ENCODE peak calls at places on chromosomes 4 and X, in ten cellular contexts. One of them, this sample, is unnamed.

GRCh38 chrX:68375803-68376202 is 57.5 kb downstream of the OPHN1 start:
- DNase-seq in A673: no peak
- DNase-seq in esophagus muscularis mucosa: no peak
- DNase-seq in CD4-positive, CD25-positive, alpha-beta regulatory T cell: no peak
- DNase-seq in tibial artery: no peak
- DNase-seq in WERI-Rb-1: no peak
- DNase-seq in pancreas: no peak
- DNase-seq in endodermal cell: no peak
- DNase-seq in left lung: no peak
- DNase-seq in tibial nerve: no peak
- DNase-seq in this sample: no peak

GRCh38 chr4:48254381-48255072 is 15.1 kb downstream of the TEC start:
- DNase-seq in WERI-Rb-1: no peak
- DNase-seq in pancreas: no peak
- DNase-seq in left lung: peak; percentile 63
- DNase-seq in esophagus muscularis mucosa: no peak
- DNase-seq in tibial nerve: no peak
- DNase-seq in tibial artery: no peak
- DNase-seq in CD4-positive, CD25-positive, alpha-beta regulatory T cell: no peak
- DNase-seq in endodermal cell: no peak
- DNase-seq in A673: peak; percentile 45
- DNase-seq in this sample: no peak

GRCh38 chrX:72351606-72352338 is 46.1 kb upstream of the CITED1 start:
- DNase-seq in WERI-Rb-1: no peak
- DNase-seq in left lung: no peak
- DNase-seq in CD4-positive, CD25-positive, alpha-beta regulatory T cell: no peak
- DNase-seq in pancreas: no peak
- DNase-seq in tibial nerve: no peak
- DNase-seq in esophagus muscularis mucosa: no peak
- DNase-seq in tibial artery: no peak
- DNase-seq in endodermal cell: no peak
- DNase-seq in A673: no peak
- DNase-seq in this sample: no peak

GRCh38 chr4:164481306-164482091 is 272.4 kb upstream of the SMIM31 start:
- DNase-seq in A673: peak; percentile 94
- DNase-seq in pancreas: no peak
- DNase-seq in left lung: no peak
- DNase-seq in tibial nerve: no peak
- DNase-seq in CD4-positive, CD25-positive, alpha-beta regulatory T cell: no peak
- DNase-seq in endodermal cell: no peak
- DNase-seq in WERI-Rb-1: no peak
- DNase-seq in tibial artery: no peak
- DNase-seq in esophagus muscularis mucosa: no peak
- DNase-seq in this sample: no peak

GRCh38 chr4:73917081-73917501 is 47.9 kb downstream of the CXCL1 start:
- DNase-seq in left lung: no peak
- DNase-seq in A673: peak; percentile 22
- DNase-seq in tibial artery: no peak
- DNase-seq in tibial nerve: no peak
- DNase-seq in pancreas: no peak
- DNase-seq in esophagus muscularis mucosa: no peak
- DNase-seq in WERI-Rb-1: no peak
- DNase-seq in endodermal cell: no peak
- DNase-seq in CD4-positive, CD25-positive, alpha-beta regulatory T cell: no peak
- DNase-seq in this sample: no peak

GRCh38 chrX:50756276-50756675 is 57.7 kb downstream of the SHROOM4 start:
- DNase-seq in endodermal cell: no peak
- DNase-seq in WERI-Rb-1: no peak
- DNase-seq in CD4-positive, CD25-positive, alpha-beta regulatory T cell: no peak
- DNase-seq in A673: no peak
- DNase-seq in tibial nerve: no peak
- DNase-seq in tibial artery: no peak
- DNase-seq in left lung: no peak
- DNase-seq in pancreas: no peak
- DNase-seq in esophagus muscularis mucosa: no peak
- DNase-seq in this sample: no peak

GRCh38 chr4:108172231-108172779 is 3.6 kb upstream of the LEF1 start:
- DNase-seq in tibial nerve: no peak
- DNase-seq in A673: no peak
- DNase-seq in WERI-Rb-1: peak; percentile 67
- DNase-seq in esophagus muscularis mucosa: no peak
- DNase-seq in left lung: no peak
- DNase-seq in CD4-positive, CD25-positive, alpha-beta regulatory T cell: peak; percentile 45
- DNase-seq in tibial artery: no peak
- DNase-seq in pancreas: peak; percentile 68
- DNase-seq in endodermal cell: no peak
- DNase-seq in this sample: no peak

GRCh38 chrX:10574663-10575062 is 45.7 kb downstream of the MID1 start:
- DNase-seq in CD4-positive, CD25-positive, alpha-beta regulatory T cell: no peak
- DNase-seq in endodermal cell: no peak
- DNase-seq in tibial nerve: no peak
- DNase-seq in left lung: no peak
- DNase-seq in pancreas: no peak
- DNase-seq in A673: no peak
- DNase-seq in WERI-Rb-1: no peak
- DNase-seq in esophagus muscularis mucosa: no peak
- DNase-seq in tibial artery: no peak
- DNase-seq in this sample: no peak

GRCh38 chr4:99844048-99844447 is 27.4 kb downstream of the DAPP1 start:
- DNase-seq in endodermal cell: no peak
- DNase-seq in left lung: no peak
- DNase-seq in tibial nerve: no peak
- DNase-seq in esophagus muscularis mucosa: no peak
- DNase-seq in A673: no peak
- DNase-seq in CD4-positive, CD25-positive, alpha-beta regulatory T cell: no peak
- DNase-seq in WERI-Rb-1: no peak
- DNase-seq in pancreas: no peak
- DNase-seq in tibial artery: no peak
- DNase-seq in this sample: no peak

GRCh38 chr4:99845179-99845578 is 28.6 kb downstream of the DAPP1 start:
- DNase-seq in A673: no peak
- DNase-seq in tibial nerve: no peak
- DNase-seq in tibial artery: no peak
- DNase-seq in endodermal cell: no peak
- DNase-seq in esophagus muscularis mucosa: no peak
- DNase-seq in WERI-Rb-1: no peak
- DNase-seq in CD4-positive, CD25-positive, alpha-beta regulatory T cell: no peak
- DNase-seq in left lung: no peak
- DNase-seq in pancreas: no peak
- DNase-seq in this sample: no peak

GRCh38 chr4:99838927-99839326 is 22.3 kb downstream of the DAPP1 start:
- DNase-seq in endodermal cell: no peak
- DNase-seq in tibial nerve: no peak
- DNase-seq in pancreas: no peak
- DNase-seq in A673: no peak
- DNase-seq in left lung: no peak
- DNase-seq in esophagus muscularis mucosa: peak; percentile 8
- DNase-seq in tibial artery: no peak
- DNase-seq in CD4-positive, CD25-positive, alpha-beta regulatory T cell: no peak
- DNase-seq in WERI-Rb-1: no peak
- DNase-seq in this sample: no peak

GRCh38 chr4:99843413-99843812 is 26.8 kb downstream of the DAPP1 start:
- DNase-seq in endodermal cell: no peak
- DNase-seq in WERI-Rb-1: no peak
- DNase-seq in left lung: no peak
- DNase-seq in tibial artery: no peak
- DNase-seq in A673: no peak
- DNase-seq in tibial nerve: no peak
- DNase-seq in CD4-positive, CD25-positive, alpha-beta regulatory T cell: no peak
- DNase-seq in pancreas: no peak
- DNase-seq in esophagus muscularis mucosa: no peak
- DNase-seq in this sample: no peak

DNA sequence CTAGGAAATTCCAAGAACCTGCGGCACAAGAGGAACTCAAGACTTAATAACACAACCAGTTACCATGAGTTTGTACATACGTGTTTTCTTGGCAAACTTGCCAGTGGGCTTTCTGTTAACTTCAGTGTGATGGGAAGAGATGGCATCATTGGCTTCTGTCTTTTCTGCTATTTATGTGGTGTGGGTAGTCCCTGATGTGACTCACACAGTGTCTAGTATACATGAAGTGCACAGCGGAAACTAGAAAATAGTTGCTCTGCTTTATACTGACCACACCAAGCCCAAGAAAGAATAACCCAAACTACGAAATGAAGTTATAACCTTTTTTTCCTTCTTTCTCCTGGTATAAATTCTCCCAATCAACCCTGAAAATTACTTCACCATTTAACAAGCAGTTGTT is 24.5 kb downstream of the DAPP1 start:
- DNase-seq in tibial artery: no peak
- DNase-seq in endodermal cell: no peak
- DNase-seq in left lung: no peak
- DNase-seq in tibial nerve: no peak
- DNase-seq in pancreas: no peak
- DNase-seq in CD4-positive, CD25-positive, alpha-beta regulatory T cell: no peak
- DNase-seq in WERI-Rb-1: no peak
- DNase-seq in A673: no peak
- DNase-seq in esophagus muscularis mucosa: peak; percentile 26
- DNase-seq in this sample: no peak
- H3K27ac ChIP-seq in tibial artery: no peak overlapping the region
- H3K27ac ChIP-seq in endodermal cell: no peak overlapping the region
- H3K27ac ChIP-seq in left lung: no peak overlapping the region
- H3K27ac ChIP-seq in tibial nerve: no peak overlapping the region
- H3K27ac ChIP-seq in pancreas: no peak overlapping the region
- H3K27ac ChIP-seq in CD4-positive, CD25-positive, alpha-beta regulatory T cell: no peak overlapping the region
- H3K27ac ChIP-seq in WERI-Rb-1: no peak overlapping the region
- H3K27ac ChIP-seq in A673: no peak overlapping the region
- H3K27ac ChIP-seq in esophagus muscularis mucosa: no peak overlapping the region
- H3K27ac ChIP-seq in this sample: no peak overlapping the region

GRCh38 chr4:6472387-6473263 is at the start of gene PPP2R2C:
- DNase-seq in endodermal cell: peak; percentile 81
- DNase-seq in tibial artery: no peak
- DNase-seq in esophagus muscularis mucosa: peak; percentile 68
- DNase-seq in A673: no peak
- DNase-seq in pancreas: peak; percentile 66
- DNase-seq in left lung: no peak
- DNase-seq in tibial nerve: no peak
- DNase-seq in WERI-Rb-1: peak; percentile 49
- DNase-seq in CD4-positive, CD25-positive, alpha-beta regulatory T cell: no peak
- DNase-seq in this sample: no peak

GRCh38 chr4:6470502-6471302 is 1.7 kb downstream of the PPP2R2C start:
- DNase-seq in esophagus muscularis mucosa: no peak
- DNase-seq in tibial artery: no peak
- DNase-seq in CD4-positive, CD25-positive, alpha-beta regulatory T cell: no peak
- DNase-seq in pancreas: peak; percentile 76
- DNase-seq in tibial nerve: no peak
- DNase-seq in endodermal cell: peak; percentile 84
- DNase-seq in left lung: no peak
- DNase-seq in WERI-Rb-1: no peak
- DNase-seq in A673: no peak
- DNase-seq in this sample: no peak

GRCh38 chr4:6471303-6472007 is 959 bp downstream of the PPP2R2C start:
- DNase-seq in WERI-Rb-1: peak; percentile 35
- DNase-seq in tibial artery: no peak
- DNase-seq in left lung: no peak
- DNase-seq in endodermal cell: no peak
- DNase-seq in tibial nerve: no peak
- DNase-seq in CD4-positive, CD25-positive, alpha-beta regulatory T cell: no peak
- DNase-seq in esophagus muscularis mucosa: peak; percentile 60
- DNase-seq in pancreas: no peak
- DNase-seq in A673: no peak
- DNase-seq in this sample: no peak

GRCh38 chr4:6473264-6474052 is 1.0 kb upstream of the PPP2R2C start:
- DNase-seq in WERI-Rb-1: no peak
- DNase-seq in esophagus muscularis mucosa: peak; percentile 88
- DNase-seq in pancreas: no peak
- DNase-seq in CD4-positive, CD25-positive, alpha-beta regulatory T cell: no peak
- DNase-seq in tibial artery: no peak
- DNase-seq in tibial nerve: no peak
- DNase-seq in A673: no peak
- DNase-seq in left lung: no peak
- DNase-seq in endodermal cell: peak; percentile 60
- DNase-seq in this sample: no peak

DNA sequence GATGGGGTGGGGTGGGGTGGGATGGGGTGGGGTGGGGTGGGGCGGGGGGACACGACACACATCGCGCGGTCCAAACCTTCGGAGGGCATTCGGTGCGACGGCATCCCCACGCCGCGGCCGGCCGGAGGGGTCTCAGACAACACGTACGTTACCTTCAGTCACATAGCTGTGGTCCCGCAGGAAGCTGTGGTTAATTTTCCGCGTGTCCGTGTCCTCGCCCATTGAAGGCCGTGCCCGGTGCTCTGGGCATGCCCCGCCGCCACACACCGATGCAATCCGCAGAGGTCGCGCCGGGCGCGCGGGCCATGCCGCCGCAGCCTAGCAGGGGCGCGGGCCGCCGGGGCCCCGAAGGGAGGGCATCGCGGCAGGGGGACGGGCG is 417 bp downstream of the PPP2R2C start:
- DNase-seq in pancreas: no peak
- DNase-seq in tibial artery: no peak
- DNase-seq in tibial nerve: no peak
- DNase-seq in CD4-positive, CD25-positive, alpha-beta regulatory T cell: no peak
- DNase-seq in endodermal cell: peak; percentile 63
- DNase-seq in WERI-Rb-1: no peak
- DNase-seq in A673: no peak
- DNase-seq in left lung: no peak
- DNase-seq in esophagus muscularis mucosa: no peak
- DNase-seq in this sample: no peak
- H3K27me3 ChIP-seq in pancreas: no peaks in the 10 kb centered on the region
- H3K27me3 ChIP-seq in tibial artery: no peaks in the 10 kb centered on the region
- H3K27me3 ChIP-seq in tibial nerve: no peaks in the 10 kb centered on the region
- H3K27me3 ChIP-seq in CD4-positive, CD25-positive, alpha-beta regulatory T cell: peaks cover 18% of the 10 kb centered on the region
- H3K27me3 ChIP-seq in endodermal cell: peaks cover 46% of the 10 kb centered on the region
- H3K27me3 ChIP-seq in WERI-Rb-1: peaks cover 16% of the 10 kb centered on the region
- H3K27me3 ChIP-seq in A673: peaks cover 63% of the 10 kb centered on the region
- H3K27me3 ChIP-seq in left lung: peaks cover 98% of the 10 kb centered on the region
- H3K27me3 ChIP-seq in esophagus muscularis mucosa: no peaks in the 10 kb centered on the region
- H3K27me3 ChIP-seq in this sample: peaks cover 20% of the 10 kb centered on the region

GRCh38 chrX:17608898-17609297 is 128.4 kb upstream of the SCML1 start:
- DNase-seq in A673: no peak
- DNase-seq in tibial artery: no peak
- DNase-seq in CD4-positive, CD25-positive, alpha-beta regulatory T cell: no peak
- DNase-seq in endodermal cell: no peak
- DNase-seq in left lung: no peak
- DNase-seq in pancreas: no peak
- DNase-seq in WERI-Rb-1: no peak
- DNase-seq in tibial nerve: no peak
- DNase-seq in esophagus muscularis mucosa: no peak
- DNase-seq in this sample: no peak

GRCh38 chrX:17610788-17611187 is 126.5 kb upstream of the SCML1 start:
- DNase-seq in esophagus muscularis mucosa: no peak
- DNase-seq in tibial artery: no peak
- DNase-seq in A673: no peak
- DNase-seq in WERI-Rb-1: no peak
- DNase-seq in CD4-positive, CD25-positive, alpha-beta regulatory T cell: no peak
- DNase-seq in endodermal cell: no peak
- DNase-seq in tibial nerve: no peak
- DNase-seq in left lung: no peak
- DNase-seq in pancreas: no peak
- DNase-seq in this sample: no peak

GRCh38 chrX:17605676-17606075 is 131.6 kb upstream of the SCML1 start:
- DNase-seq in A673: no peak
- DNase-seq in esophagus muscularis mucosa: no peak
- DNase-seq in endodermal cell: no peak
- DNase-seq in WERI-Rb-1: no peak
- DNase-seq in pancreas: no peak
- DNase-seq in tibial artery: no peak
- DNase-seq in CD4-positive, CD25-positive, alpha-beta regulatory T cell: no peak
- DNase-seq in left lung: no peak
- DNase-seq in tibial nerve: no peak
- DNase-seq in this sample: no peak

GRCh38 chrX:17601816-17602215 is 135.5 kb upstream of the SCML1 start:
- DNase-seq in A673: no peak
- DNase-seq in left lung: no peak
- DNase-seq in WERI-Rb-1: no peak
- DNase-seq in esophagus muscularis mucosa: no peak
- DNase-seq in tibial artery: no peak
- DNase-seq in CD4-positive, CD25-positive, alpha-beta regulatory T cell: no peak
- DNase-seq in endodermal cell: no peak
- DNase-seq in pancreas: no peak
- DNase-seq in tibial nerve: no peak
- DNase-seq in this sample: no peak

DNA sequence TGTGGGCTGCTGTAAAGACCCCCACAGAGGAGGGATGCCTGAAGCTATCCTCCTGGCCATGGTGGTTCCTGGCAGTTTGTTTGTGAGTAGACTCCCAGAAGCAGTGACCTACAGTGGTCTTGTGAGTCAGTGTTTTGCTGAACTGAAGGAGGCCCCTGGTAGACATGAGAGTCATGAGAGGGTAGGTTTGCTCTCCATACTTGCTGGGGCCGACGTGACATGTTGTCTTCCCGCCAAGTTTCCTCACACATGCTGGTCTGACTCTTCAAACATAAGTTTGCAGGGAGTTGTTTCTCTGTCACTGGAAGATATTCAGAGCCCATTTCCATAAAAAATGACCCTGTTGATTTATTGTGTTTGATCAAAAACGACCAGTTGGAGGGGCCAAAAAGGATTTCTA is 131.1 kb upstream of the SCML1 start:
- DNase-seq in esophagus muscularis mucosa: no peak
- DNase-seq in A673: no peak
- DNase-seq in endodermal cell: no peak
- DNase-seq in WERI-Rb-1: no peak
- DNase-seq in tibial artery: no peak
- DNase-seq in left lung: no peak
- DNase-seq in tibial nerve: no peak
- DNase-seq in CD4-positive, CD25-positive, alpha-beta regulatory T cell: no peak
- DNase-seq in pancreas: no peak
- DNase-seq in this sample: no peak
- H3K9me3 ChIP-seq in esophagus muscularis mucosa: no peaks in the 10 kb centered on the region
- H3K9me3 ChIP-seq in A673: no peaks in the 10 kb centered on the region
- H3K9me3 ChIP-seq in endodermal cell: no peaks in the 10 kb centered on the region
- H3K9me3 ChIP-seq in WERI-Rb-1: no peaks in the 10 kb centered on the region
- H3K9me3 ChIP-seq in tibial artery: no peaks in the 10 kb centered on the region
- H3K9me3 ChIP-seq in left lung: no peaks in the 10 kb centered on the region
- H3K9me3 ChIP-seq in tibial nerve: no peaks in the 10 kb centered on the region
- H3K9me3 ChIP-seq in CD4-positive, CD25-positive, alpha-beta regulatory T cell: no peaks in the 10 kb centered on the region
- H3K9me3 ChIP-seq in pancreas: no peaks in the 10 kb centered on the region
- H3K9me3 ChIP-seq in this sample: no peaks in the 10 kb centered on the region

GRCh38 chrX:13001097-13001496 is 26.2 kb downstream of the TMSB4X start:
- DNase-seq in esophagus muscularis mucosa: no peak
- DNase-seq in endodermal cell: no peak
- DNase-seq in tibial artery: no peak
- DNase-seq in CD4-positive, CD25-positive, alpha-beta regulatory T cell: no peak
- DNase-seq in tibial nerve: no peak
- DNase-seq in A673: no peak
- DNase-seq in left lung: no peak
- DNase-seq in pancreas: no peak
- DNase-seq in WERI-Rb-1: no peak
- DNase-seq in this sample: no peak

GRCh38 chrX:13000311-13000811 is 25.5 kb downstream of the TMSB4X start:
- DNase-seq in endodermal cell: no peak
- DNase-seq in WERI-Rb-1: no peak
- DNase-seq in A673: peak; percentile 87
- DNase-seq in pancreas: peak; percentile 34
- DNase-seq in tibial nerve: no peak
- DNase-seq in CD4-positive, CD25-positive, alpha-beta regulatory T cell: peak; percentile 86
- DNase-seq in esophagus muscularis mucosa: no peak
- DNase-seq in left lung: no peak
- DNase-seq in tibial artery: peak; percentile 34
- DNase-seq in this sample: no peak

GRCh38 chrX:12997898-12998687 is 23.2 kb downstream of the TMSB4X start:
- DNase-seq in left lung: no peak
- DNase-seq in esophagus muscularis mucosa: no peak
- DNase-seq in endodermal cell: no peak
- DNase-seq in pancreas: peak; percentile 44
- DNase-seq in A673: no peak
- DNase-seq in tibial artery: no peak
- DNase-seq in WERI-Rb-1: no peak
- DNase-seq in tibial nerve: no peak
- DNase-seq in CD4-positive, CD25-positive, alpha-beta regulatory T cell: peak; percentile 26
- DNase-seq in this sample: no peak

GRCh38 chrX:12996934-12997435 is 22.1 kb downstream of the TMSB4X start:
- DNase-seq in CD4-positive, CD25-positive, alpha-beta regulatory T cell: no peak
- DNase-seq in endodermal cell: no peak
- DNase-seq in esophagus muscularis mucosa: no peak
- DNase-seq in tibial nerve: no peak
- DNase-seq in tibial artery: no peak
- DNase-seq in WERI-Rb-1: no peak
- DNase-seq in pancreas: no peak
- DNase-seq in left lung: no peak
- DNase-seq in A673: no peak
- DNase-seq in this sample: no peak

GRCh38 chrX:12999422-12999821 is 24.5 kb downstream of the TMSB4X start:
- DNase-seq in tibial nerve: no peak
- DNase-seq in A673: peak; percentile 12
- DNase-seq in tibial artery: no peak
- DNase-seq in esophagus muscularis mucosa: no peak
- DNase-seq in pancreas: peak; percentile 30
- DNase-seq in CD4-positive, CD25-positive, alpha-beta regulatory T cell: peak; percentile 77
- DNase-seq in WERI-Rb-1: no peak
- DNase-seq in endodermal cell: no peak
- DNase-seq in left lung: no peak
- DNase-seq in this sample: no peak
- H3K27ac ChIP-seq in tibial nerve: no peak overlapping the region
- H3K27ac ChIP-seq in A673: no peak overlapping the region
- H3K27ac ChIP-seq in tibial artery: no peak overlapping the region
- H3K27ac ChIP-seq in esophagus muscularis mucosa: no peak overlapping the region
- H3K27ac ChIP-seq in pancreas: peak overlapping the region; percentile 73
- H3K27ac ChIP-seq in CD4-positive, CD25-positive, alpha-beta regulatory T cell: peak overlapping the region; percentile 81
- H3K27ac ChIP-seq in WERI-Rb-1: no peak overlapping the region
- H3K27ac ChIP-seq in endodermal cell: no peak overlapping the region
- H3K27ac ChIP-seq in left lung: peak overlapping the region; percentile 80
- H3K27ac ChIP-seq in this sample: peak overlapping the region; percentile 70